ENCODE peak calls at places on chromosome 17, in eight cellular contexts. C is tibial nerve; X is stimulated activated CD8-positive, alpha-beta memory T cell treated with anti-CD3 and anti-CD28 coated beads, Interleukin-4, amount 100 ng/mL, for 4 hours; Z is A172; K is activated naive CD4-positive, alpha-beta T cell; H is upper lobe of right lung; V is stimulated activated CD4-positive, alpha-beta T cell treated with anti-CD3 and anti-CD28 coated beads, TNF-alpha, amount 100 ng/mL, for 4 hours; I is neural progenitor cell. S is an unnamed sample.

GRCh38 chr17:29389994-29390855 is at the start of gene TAOK1:
- DNase-seq in H (peak; percentile 100), Z (peak; percentile 96), X (peak; percentile 93), I (peak; percentile 100), V (peak; percentile 95), C (peak; percentile 99), K (peak; percentile 91), S (peak; percentile 99)

GRCh38 chr17:77376795-77377751 is 236.3 kb downstream of the SEC14L1 start:
- DNase-seq in C (no peak), V (no peak), I (no peak), H (peak; percentile 75), K (no peak), Z (no peak), X (no peak), S (no peak)

GRCh38 chr17:18986541-18987229 is 17.9 kb downstream of the FAM83G start:
- DNase-seq in Z (no peak), V (no peak), X (no peak), H (no peak), K (no peak), C (no peak), I (no peak), S (no peak)

GRCh38 chr17:7471729-7472128 is 7.7 kb downstream of the ZBTB4 start:
- DNase-seq in Z (no peak), V (no peak), X (no peak), C (no peak), K (no peak), H (no peak), I (no peak), S (no peak)

GRCh38 chr17:6857336-6857735 is 25.8 kb upstream of the TEKT1 start:
- DNase-seq in H (no peak), Z (no peak), X (no peak), V (no peak), C (no peak), K (no peak), I (no peak), S (no peak)

GRCh38 chr17:17682293-17682736 is 1.1 kb downstream of the RAI1 start:
- DNase-seq in K (no peak), I (peak; percentile 44), H (peak; percentile 87), X (no peak), V (no peak), Z (no peak), C (no peak), S (no peak)

GRCh38 chr17:15446036-15446435 is 21.4 kb downstream of the CDRT4 start:
- DNase-seq in Z (no peak), K (no peak), C (no peak), I (peak; percentile 44), V (no peak), H (no peak), X (no peak), S (no peak)

GRCh38 chr17:10063730-10064221 is 134.6 kb downstream of the GAS7 start:
- DNase-seq in I (no peak), X (no peak), H (no peak), C (no peak), K (no peak), V (no peak), Z (no peak), S (no peak)

GRCh38 chr17:9670596-9670995 is 25.3 kb downstream of the USP43 start:
- DNase-seq in X (no peak), K (no peak), C (no peak), V (no peak), H (no peak), Z (no peak), I (no peak), S (no peak)

GRCh38 chr17:2510559-2510958 is 1.1 kb downstream of the METTL16 start:
- DNase-seq in V (no peak), I (no peak), C (no peak), K (no peak), H (no peak), X (no peak), Z (no peak), S (no peak)

GRCh38 chr17:66829386-66829864 is 5.5 kb upstream of the CACNG5 start:
- DNase-seq in Z (peak; percentile 55), C (no peak), I (peak; percentile 87), H (no peak), X (no peak), K (no peak), V (no peak), S (peak; percentile 28)

GRCh38 chr17:75664099-75664549 is 2.8 kb downstream of the RECQL5 start:
- DNase-seq in I (no peak), K (no peak), Z (no peak), X (no peak), C (no peak), V (no peak), H (no peak), S (no peak)

GRCh38 chr17:77837917-77838316 is 120.6 kb upstream of the TNRC6C start:
- DNase-seq in C (no peak), Z (no peak), K (no peak), I (no peak), V (no peak), X (no peak), H (peak; percentile 51), S (no peak)

GRCh38 chr17:82231562-82232321 is 2.9 kb downstream of the SLC16A3 start:
- DNase-seq in H (peak; percentile 94), V (no peak), I (peak; percentile 76), C (peak; percentile 44), X (no peak), Z (peak; percentile 69), K (no peak), S (peak; percentile 87)

GRCh38 chr17:41060052-41060604 is at the start of gene KRTAP2-3:
- DNase-seq in H (no peak), X (no peak), C (no peak), I (no peak), V (no peak), Z (peak; percentile 92), K (no peak), S (no peak)

S was measured in psoas muscle.